ENCODE peak calls at places on chromosomes 2 and 18, in ten cellular contexts. E, K, A, Z, W, X, L, J, H and R are unnamed samples.

GRCh38 chr2:160388464-160389263 is 104.9 kb downstream of the RBMS1 start:
- DNase-seq in L (peak; percentile 62), A (no peak), J (no peak), X (no peak), E (no peak), H (no peak), Z (no peak), K (no peak), W (no peak), R (no peak)

GRCh38 chr2:27701676-27702075 is 38.0 kb downstream of the SLC4A1AP start:
- DNase-seq in X (no peak), Z (no peak), A (no peak), H (no peak), W (peak; percentile 56), K (no peak), L (peak; percentile 40), J (no peak), E (no peak), R (no peak)

GRCh38 chr2:241540766-241541561 is 17.6 kb upstream of the BOK start:
- DNase-seq in L (peak; percentile 64), H (peak; percentile 45), X (peak; percentile 62), J (no peak), Z (peak; percentile 67), K (no peak), W (peak; percentile 49), A (peak; percentile 95), E (peak; percentile 44), R (no peak)

GRCh38 chr2:165239230-165239629 is at the start of gene SCN2A:
- DNase-seq in J (peak; percentile 49), L (peak; percentile 67), Z (peak; percentile 81), K (peak; percentile 67), W (peak; percentile 67), E (peak; percentile 76), H (peak; percentile 47), X (peak; percentile 60), A (no peak), R (peak; percentile 56)

GRCh38 chr2:43024515-43024962 is 201.9 kb downstream of the ZFP36L2 start:
- DNase-seq in K (peak; percentile 69), H (peak; percentile 50), E (peak; percentile 58), A (peak; percentile 84), L (peak; percentile 47), X (peak; percentile 64), J (peak; percentile 55), W (peak; percentile 65), Z (peak; percentile 62), R (peak; percentile 9)

GRCh38 chr2:74530239-74531161 is 767 bp downstream of the HTRA2 start:
- DNase-seq in K (peak; percentile 38), X (peak; percentile 34), J (peak; percentile 52), W (no peak), Z (peak; percentile 38), H (no peak), A (peak; percentile 53), L (peak; percentile 60), E (peak; percentile 77), R (peak; percentile 69)

GRCh38 chr2:100606740-100607343 is 44.0 kb downstream of the PDCL3 start:
- DNase-seq in L (peak; percentile 65), W (peak; percentile 44), J (peak; percentile 46), X (peak; percentile 47), H (peak; percentile 40), Z (peak; percentile 68), A (peak; percentile 69), E (peak; percentile 73), K (peak; percentile 78), R (peak; percentile 35)

GRCh38 chr18:21112543-21113105 is 1.0 kb upstream of the ROCK1 start:
- DNase-seq in X (no peak), L (peak; percentile 76), Z (no peak), K (peak; percentile 6), E (no peak), A (no peak), J (peak; percentile 32), W (peak; percentile 9), H (no peak), R (no peak)

GRCh38 chr2:46334389-46335345 is 37.5 kb downstream of the EPAS1 start:
- DNase-seq in X (peak; percentile 75), A (no peak), J (peak; percentile 98), W (peak; percentile 94), Z (no peak), L (peak; percentile 98), K (peak; percentile 64), E (no peak), H (no peak), R (no peak)

GRCh38 chr2:26530696-26531095 is 52.8 kb upstream of the OTOF start:
- DNase-seq in L (peak; percentile 70), J (peak; percentile 12), H (no peak), E (no peak), W (no peak), Z (no peak), K (no peak), A (no peak), X (peak; percentile 7), R (no peak)

GRCh38 chr2:195337597-195337996 is 319.4 kb upstream of the SLC39A10 start:
- DNase-seq in W (no peak), X (no peak), J (no peak), Z (no peak), A (no peak), K (no peak), L (no peak), H (no peak), E (no peak), R (no peak)

GRCh38 chr2:66370824-66371223 is 64.1 kb upstream of the MEIS1 start:
- DNase-seq in H (no peak), K (peak; percentile 40), A (no peak), Z (no peak), J (no peak), L (no peak), X (no peak), E (no peak), W (no peak), R (no peak)

GRCh38 chr2:239942871-239943311 is 82.3 kb downstream of the NDUFA10 start:
- DNase-seq in Z (no peak), K (no peak), J (no peak), A (no peak), H (no peak), X (no peak), L (no peak), E (no peak), W (no peak), R (no peak)

GRCh38 chr2:206921507-206921906 is 17.8 kb upstream of the CPO start:
- DNase-seq in X (no peak), Z (no peak), A (no peak), W (no peak), K (no peak), J (no peak), H (no peak), E (no peak), L (no peak), R (no peak)

GRCh38 chr18:55477537-55478300 is 110.3 kb downstream of the TCF4 start:
- DNase-seq in E (peak; percentile 70), K (peak; percentile 45), J (peak; percentile 52), L (peak; percentile 82), W (peak; percentile 76), X (peak; percentile 81), H (no peak), Z (peak; percentile 45), A (no peak), R (peak; percentile 55)
- H3K9ac ChIP-seq in E (peak overlapping the region; percentile 62), K (peak overlapping the region; percentile 25), J (peak overlapping the region; percentile 71), L (peak overlapping the region; percentile 78), W (peak overlapping the region; percentile 51), X (peak overlapping the region; percentile 95), H (no peak overlapping the region), Z (no peak overlapping the region), A (no peak overlapping the region), R (no peak overlapping the region)

GRCh38 chr2:142045641-142046040 is 85.2 kb downstream of the LRP1B start:
- DNase-seq in X (no peak), E (no peak), Z (no peak), W (no peak), L (no peak), H (no peak), K (no peak), J (no peak), A (no peak), R (no peak)
- H3K4me2 ChIP-seq in X (no peak overlapping the region), E (no peak overlapping the region), Z (no peak overlapping the region), W (no peak overlapping the region), L (no peak overlapping the region), H (no peak overlapping the region), K (no peak overlapping the region), J (no peak overlapping the region), A (no peak overlapping the region), R (no peak overlapping the region)

GRCh38 chr2:136116813-136117390 is 1.0 kb downstream of the CXCR4 start:
- DNase-seq in J (no peak), A (peak; percentile 34), K (no peak), X (no peak), L (no peak), E (peak; percentile 54), Z (peak; percentile 59), H (peak; percentile 15), W (no peak), R (peak; percentile 97)
- H3K9ac ChIP-seq in J (no peak overlapping the region), A (no peak overlapping the region), K (no peak overlapping the region), X (peak overlapping the region; percentile 44), L (no peak overlapping the region), E (no peak overlapping the region), Z (no peak overlapping the region), H (peak overlapping the region; percentile 47), W (no peak overlapping the region), R (peak overlapping the region; percentile 79)

GRCh38 chr2:10842506-10842905 is 29.9 kb upstream of the PDIA6 start:
- DNase-seq in J (no peak), H (no peak), L (no peak), Z (no peak), K (no peak), W (no peak), X (no peak), A (no peak), E (no peak), R (no peak)

GRCh38 chr2:10844083-10844482 is 31.5 kb upstream of the PDIA6 start:
- DNase-seq in Z (peak; percentile 91), J (peak; percentile 38), W (peak; percentile 68), H (no peak), K (peak; percentile 36), A (peak; percentile 94), L (peak; percentile 67), E (no peak), X (peak; percentile 10), R (no peak)

GRCh38 chr2:10845640-10846039 is 33.1 kb upstream of the PDIA6 start:
- DNase-seq in A (no peak), K (no peak), E (no peak), L (no peak), H (no peak), Z (no peak), W (no peak), J (no peak), X (no peak), R (no peak)

GRCh38 chr2:10847008-10847407 is 34.4 kb upstream of the PDIA6 start:
- DNase-seq in J (no peak), Z (no peak), L (no peak), H (no peak), X (no peak), A (no peak), K (no peak), E (no peak), W (no peak), R (no peak)

DNA sequence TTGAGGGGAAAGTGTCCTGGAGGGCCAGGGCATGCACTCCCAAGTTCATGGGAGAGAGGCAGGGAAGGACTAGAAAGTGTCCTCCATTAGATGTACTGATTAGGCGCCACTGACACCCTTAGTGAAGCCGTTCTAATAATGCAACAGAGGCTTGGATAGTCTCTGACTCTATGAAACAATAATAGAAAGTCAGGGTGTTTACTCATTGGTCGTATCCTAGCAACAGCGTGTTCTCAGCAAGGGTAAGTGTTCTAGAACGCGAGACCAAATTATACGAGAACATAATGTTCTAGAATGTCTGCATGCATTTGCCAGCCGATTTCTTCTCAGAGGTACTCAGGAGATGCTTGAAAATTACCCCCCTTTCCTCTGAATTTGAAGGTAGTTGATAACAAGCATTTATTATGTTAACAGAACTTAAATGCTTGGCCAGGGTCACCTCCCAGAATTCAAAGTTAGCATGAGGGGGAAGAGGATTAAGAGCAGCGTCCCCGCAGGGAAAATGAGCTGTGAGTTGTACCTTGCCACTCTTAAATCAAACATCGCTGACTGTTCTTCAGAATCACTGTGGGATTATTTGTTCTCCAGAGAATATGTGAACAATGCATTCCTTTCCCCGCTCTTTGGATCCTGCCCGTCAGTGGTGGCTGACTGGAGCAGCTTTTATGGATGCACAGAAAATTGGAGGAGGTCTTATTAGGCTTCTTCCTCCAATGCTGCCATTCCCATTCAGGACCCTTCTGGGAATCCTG is 33.7 kb upstream of the PDIA6 start:
- DNase-seq in L (no peak), K (no peak), E (no peak), Z (no peak), A (no peak), J (no peak), H (no peak), X (no peak), W (no peak), R (no peak)
- H3K4me2 ChIP-seq in L (no peak overlapping the region), K (no peak overlapping the region), E (no peak overlapping the region), Z (no peak overlapping the region), A (no peak overlapping the region), J (no peak overlapping the region), H (no peak overlapping the region), X (no peak overlapping the region), W (no peak overlapping the region), R (no peak overlapping the region)